ENCODE peak calls at places on chromosomes 12 and 14, in four cellular contexts. One of them, this sample, is unnamed.

GRCh38 chr12:47931187-47931586 is 26.4 kb upstream of the VDR start:
- DNase-seq in K562: no peak
- DNase-seq in GM12878: no peak
- DNase-seq in SK-N-SH: no peak
- DNase-seq in this sample: no peak

GRCh38 chr12:121933522-121934317 is 15.3 kb downstream of the CFAP251 start:
- DNase-seq in K562: peak
- DNase-seq in SK-N-SH: no peak
- DNase-seq in GM12878: no peak
- DNase-seq in this sample: peak

GRCh38 chr12:22334696-22335290 is at the start of gene ST8SIA1:
- DNase-seq in K562: no peak
- DNase-seq in GM12878: no peak
- DNase-seq in SK-N-SH: peak
- DNase-seq in this sample: peak

GRCh38 chr12:47860279-47860841 is 40.7 kb upstream of the HDAC7 start:
- DNase-seq in K562: no peak
- DNase-seq in GM12878: no peak
- DNase-seq in SK-N-SH: no peak
- DNase-seq in this sample: no peak

GRCh38 chr12:126051611-126052107 is 986.4 kb downstream of the AACS start:
- DNase-seq in SK-N-SH: no peak
- DNase-seq in GM12878: no peak
- DNase-seq in K562: no peak
- DNase-seq in this sample: no peak

GRCh38 chr12:1576410-1577240 is 17.8 kb downstream of the FBXL14 start:
- DNase-seq in GM12878: no peak
- DNase-seq in K562: no peak
- DNase-seq in SK-N-SH: peak
- DNase-seq in this sample: no peak

GRCh38 chr12:4445156-4446020 is at the start of gene FGF6:
- DNase-seq in K562: no peak
- DNase-seq in GM12878: no peak
- DNase-seq in SK-N-SH: no peak
- DNase-seq in this sample: no peak

GRCh38 chr12:46165191-46165590 is 103.7 kb downstream of the SLC38A1 start:
- DNase-seq in K562: no peak
- DNase-seq in SK-N-SH: no peak
- DNase-seq in GM12878: no peak
- DNase-seq in this sample: no peak

GRCh38 chr12:6307521-6307920 is 3.0 kb upstream of the PLEKHG6 start:
- DNase-seq in GM12878: no peak
- DNase-seq in K562: no peak
- DNase-seq in SK-N-SH: no peak
- DNase-seq in this sample: no peak

GRCh38 chr14:67187210-67187609 is 2.0 kb upstream of the GARIN2 start:
- DNase-seq in K562: no peak
- DNase-seq in GM12878: no peak
- DNase-seq in SK-N-SH: no peak
- DNase-seq in this sample: no peak

GRCh38 chr12:6207254-6207942 is 7.2 kb downstream of the CD9 start:
- DNase-seq in GM12878: no peak
- DNase-seq in SK-N-SH: no peak
- DNase-seq in K562: no peak
- DNase-seq in this sample: no peak

GRCh38 chr12:102061096-102061555 is 665 bp downstream of the WASHC3 start:
- DNase-seq in SK-N-SH: no peak
- DNase-seq in GM12878: peak
- DNase-seq in K562: no peak
- DNase-seq in this sample: no peak

GRCh38 chr12:93990832-93991748 is 157.3 kb upstream of the PLXNC1 start:
- DNase-seq in SK-N-SH: peak
- DNase-seq in K562: peak
- DNase-seq in GM12878: no peak
- DNase-seq in this sample: peak

GRCh38 chr12:84161296-84161695 is 751.3 kb downstream of the SLC6A15 start:
- DNase-seq in GM12878: no peak
- DNase-seq in SK-N-SH: no peak
- DNase-seq in K562: no peak
- DNase-seq in this sample: no peak

GRCh38 chr12:15234011-15234410 is 12.8 kb upstream of the RERG start:
- DNase-seq in K562: no peak
- DNase-seq in SK-N-SH: no peak
- DNase-seq in GM12878: no peak
- DNase-seq in this sample: no peak

GRCh38 chr14:86646688-86647687 is 1117.0 kb downstream of the FLRT2 start:
- DNase-seq in K562: no peak
- DNase-seq in SK-N-SH: no peak
- DNase-seq in GM12878: no peak
- DNase-seq in this sample: no peak

GRCh38 chr12:53709671-53710070 is 17.6 kb downstream of the CALCOCO1 start:
- DNase-seq in K562: no peak
- DNase-seq in GM12878: no peak
- DNase-seq in SK-N-SH: no peak
- DNase-seq in this sample: no peak

GRCh38 chr12:132505852-132506219 is 15.9 kb downstream of the FBRSL1 start:
- DNase-seq in K562: no peak
- DNase-seq in GM12878: no peak
- DNase-seq in SK-N-SH: no peak
- DNase-seq in this sample: no peak

GRCh38 chr14:105117710-105118385 is 50.7 kb downstream of the JAG2 start:
- DNase-seq in SK-N-SH: no peak
- DNase-seq in K562: no peak
- DNase-seq in GM12878: no peak
- DNase-seq in this sample: no peak

GRCh38 chr12:6083606-6084005 is 40.9 kb downstream of the VWF start:
- DNase-seq in GM12878: no peak
- DNase-seq in SK-N-SH: no peak
- DNase-seq in K562: no peak
- DNase-seq in this sample: no peak

GRCh38 chr12:55713721-55714120 is 2.1 kb upstream of the BLOC1S1 start:
- DNase-seq in K562: no peak
- DNase-seq in SK-N-SH: no peak
- DNase-seq in GM12878: no peak
- DNase-seq in this sample: no peak

GRCh38 chr14:65137648-65138317 is 35.5 kb upstream of the MAX start:
- DNase-seq in SK-N-SH: no peak
- DNase-seq in K562: no peak
- DNase-seq in GM12878: no peak
- DNase-seq in this sample: no peak

GRCh38 chr14:75411194-75411552 is 16.6 kb upstream of the JDP2 start:
- DNase-seq in GM12878: no peak
- DNase-seq in K562: no peak
- DNase-seq in SK-N-SH: no peak
- DNase-seq in this sample: no peak

GRCh38 chr14:38867561-38868150 is 235.4 kb downstream of the SEC23A start:
- DNase-seq in K562: peak
- DNase-seq in GM12878: no peak
- DNase-seq in SK-N-SH: peak
- DNase-seq in this sample: peak
- TF ChIP-seq USF1 in K562: no peak
- TF ChIP-seq USF1 in GM12878: no peak
- TF ChIP-seq USF1 in SK-N-SH: no peak
- TF ChIP-seq USF1 in this sample: no peak

DNA sequence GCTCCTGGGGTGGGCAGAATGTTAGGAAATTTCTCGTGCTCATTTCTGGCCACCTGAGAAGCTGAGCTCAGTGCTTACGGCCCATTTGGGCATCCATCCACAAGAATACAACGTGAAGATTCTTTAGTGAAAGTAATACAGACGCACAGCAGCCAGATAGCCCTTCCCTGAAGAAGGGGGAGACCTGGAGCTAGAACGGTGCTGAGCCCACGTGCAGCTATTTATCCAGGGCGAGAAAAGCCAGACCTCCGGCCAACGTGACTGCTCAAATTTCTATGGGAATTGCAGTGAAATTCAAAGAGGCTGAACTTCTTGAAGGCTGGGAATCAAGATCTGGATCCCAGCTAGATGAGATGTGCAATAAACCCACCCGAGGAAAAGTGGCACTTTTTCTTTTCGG is 20.7 kb downstream of the NID2 start:
- DNase-seq in SK-N-SH: no peak
- DNase-seq in K562: no peak
- DNase-seq in GM12878: no peak
- DNase-seq in this sample: no peak
- TF ChIP-seq USF1 in SK-N-SH: no peak
- TF ChIP-seq USF1 in K562: no peak
- TF ChIP-seq USF1 in GM12878: no peak
- TF ChIP-seq USF1 in this sample: no peak

DNA sequence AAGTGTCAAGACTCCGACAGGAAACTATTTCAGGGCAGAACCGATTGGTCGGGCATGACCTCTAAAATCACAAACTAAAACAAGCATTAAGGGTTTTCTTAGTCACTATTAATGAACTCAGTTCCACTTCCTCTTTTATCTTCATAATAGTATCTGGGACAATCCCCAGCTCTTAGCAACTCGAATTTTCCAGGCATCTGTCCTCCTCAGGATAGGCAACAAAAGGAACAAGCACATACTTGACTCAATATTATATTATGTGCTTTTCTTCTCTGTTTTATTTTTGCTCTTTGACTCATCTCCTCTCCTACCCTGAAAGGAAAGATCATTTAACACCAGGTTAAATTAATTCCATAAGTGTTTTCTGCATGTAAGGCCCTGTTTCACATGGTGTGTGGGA is 638.3 kb upstream of the TBX3 start:
- DNase-seq in K562: no peak
- DNase-seq in SK-N-SH: no peak
- DNase-seq in GM12878: peak
- DNase-seq in this sample: no peak
- TF ChIP-seq USF1 in K562: no peak
- TF ChIP-seq USF1 in SK-N-SH: no peak
- TF ChIP-seq USF1 in GM12878: no peak
- TF ChIP-seq USF1 in this sample: no peak

GRCh38 chr14:24233538-24233866 is 773 bp downstream of the GMPR2 start:
- DNase-seq in GM12878: no peak
- DNase-seq in K562: no peak
- DNase-seq in SK-N-SH: no peak
- DNase-seq in this sample: no peak
- TF ChIP-seq USF1 in GM12878: no peak
- TF ChIP-seq USF1 in K562: no peak
- TF ChIP-seq USF1 in SK-N-SH: no peak
- TF ChIP-seq USF1 in this sample: no peak

This sample was measured in WTC11.